ENCODE peak calls at places on chromosome 7, in seven cellular contexts. S is heart right ventricle, E is fibroblast of mammary gland, G is right lobe of liver, C is dorsolateral prefrontal cortex, P is HFF-Myc, I is testis. X is an unnamed sample.

GRCh38 chr7:79199961-79200360 is 253.5 kb downstream of the MAGI2 start:
- DNase-seq in S (no peak), I (no peak), P (no peak), C (no peak), E (peak), G (no peak), X (no peak)

GRCh38 chr7:147570390-147570789 is 1020.2 kb upstream of the C7orf33 start:
- DNase-seq in C (no peak), P (no peak), G (no peak), S (no peak), E (no peak), I (no peak), X (no peak)

GRCh38 chr7:1611708-1612241 is 41.9 kb upstream of the PSMG3 start:
- DNase-seq in I (no peak), G (no peak), E (peak), P (peak), C (peak), S (no peak), X (no peak)

GRCh38 chr7:73429218-73429617 is 4.4 kb upstream of the FZD9 start:
- DNase-seq in P (no peak), C (no peak), S (no peak), G (no peak), E (peak), I (no peak), X (peak)

GRCh38 chr7:41696323-41696916 is 6.5 kb downstream of the INHBA start:
- DNase-seq in I (peak), S (peak), P (peak), G (peak), C (no peak), E (peak), X (peak)

GRCh38 chr7:117164578-117164977 is 158.3 kb downstream of the WNT2 start:
- DNase-seq in I (no peak), S (no peak), C (no peak), P (no peak), E (peak), G (no peak), X (no peak)

GRCh38 chr7:155205368-155206285 is 92.1 kb upstream of the INSIG1 start:
- DNase-seq in I (peak), P (peak), G (peak), S (peak), C (no peak), E (peak), X (peak)

GRCh38 chr7:46569117-46569433 is 648.0 kb upstream of the IGFBP3 start:
- DNase-seq in E (no peak), G (no peak), C (no peak), S (no peak), P (no peak), I (no peak), X (peak)

GRCh38 chr7:2843711-2844152 is 376 bp downstream of the GNA12 start:
- DNase-seq in I (peak), P (no peak), S (peak), C (peak), G (no peak), E (no peak), X (peak)

GRCh38 chr7:151167197-151167911 is at the start of gene GBX1:
- DNase-seq in P (no peak), C (no peak), S (no peak), I (no peak), E (no peak), G (peak), X (no peak)

GRCh38 chr7:127953966-127954365 is 77.3 kb downstream of the LRRC4 start:
- DNase-seq in S (no peak), C (no peak), E (no peak), I (no peak), G (no peak), P (no peak), X (no peak)

GRCh38 chr7:49718755-49719154 is 54.7 kb upstream of the VWC2 start:
- DNase-seq in S (no peak), G (no peak), E (peak), C (no peak), P (no peak), I (no peak), X (no peak)

GRCh38 chr7:30682131-30683083 is at the start of gene CRHR2:
- DNase-seq in S (peak), P (no peak), E (no peak), G (no peak), I (peak), C (peak), X (peak)

GRCh38 chr7:72751978-72752377 is 76.0 kb downstream of the TYW1B start:
- DNase-seq in S (no peak), P (no peak), E (no peak), C (no peak), I (peak), G (no peak), X (peak)

GRCh38 chr7:139739863-139740597 is 37.8 kb downstream of the HIPK2 start:
- DNase-seq in I (no peak), S (peak), P (no peak), E (no peak), G (peak), C (peak), X (no peak)

GRCh38 chr7:146116452-146117219 is at the start of gene CNTNAP2:
- DNase-seq in S (no peak), E (peak), I (peak), G (no peak), P (no peak), C (peak), X (peak)

GRCh38 chr7:45922810-45923209 is 1.7 kb upstream of the IGFBP3 start:
- DNase-seq in G (no peak), P (no peak), E (no peak), S (peak), I (no peak), C (no peak), X (no peak)

GRCh38 chr7:50331564-50332208 is 27.2 kb downstream of the IKZF1 start:
- DNase-seq in G (no peak), C (no peak), S (no peak), I (no peak), P (no peak), E (no peak), X (no peak)

GRCh38 chr7:80453699-80454340 is 58.0 kb downstream of the GNAT3 start:
- DNase-seq in E (peak), C (no peak), I (peak), G (no peak), S (no peak), P (peak), X (peak)

GRCh38 chr7:151199196-151199874 is 11.0 kb downstream of the H2BK1 start:
- DNase-seq in E (no peak), S (no peak), C (no peak), I (peak), P (no peak), G (no peak), X (no peak)

GRCh38 chr7:88688222-88688621 is 71.3 kb upstream of the ZNF804B start:
- DNase-seq in E (no peak), S (no peak), I (no peak), G (no peak), P (no peak), C (no peak), X (no peak)

GRCh38 chr7:88692493-88692892 is 67.0 kb upstream of the ZNF804B start:
- DNase-seq in P (no peak), S (no peak), C (no peak), G (no peak), E (no peak), I (no peak), X (no peak)

GRCh38 chr7:88681682-88682081 is 77.8 kb upstream of the ZNF804B start:
- DNase-seq in I (no peak), P (no peak), S (no peak), G (no peak), C (no peak), E (no peak), X (no peak)

GRCh38 chr7:88689821-88690220 is 69.7 kb upstream of the ZNF804B start:
- DNase-seq in S (no peak), C (no peak), I (no peak), E (no peak), G (no peak), P (no peak), X (no peak)

GRCh38 chr7:88686468-88687229 is 72.9 kb upstream of the ZNF804B start:
- DNase-seq in P (no peak), E (no peak), G (no peak), I (no peak), S (no peak), C (no peak), X (no peak)
- TF ChIP-seq CTCF in P (no peak), E (no peak), G (no peak), I (no peak), S (no peak), C (no peak), X (no peak)

GRCh38 chr7:133165001-133165400 is 83.1 kb upstream of the CHCHD3 start:
- DNase-seq in I (no peak), S (no peak), E (no peak), P (no peak), G (no peak), C (no peak), X (no peak)
- H3K4me3 ChIP-seq in I (no peak), S (no peak), E (no peak), P (no peak), G (no peak), C (no peak), X (no peak)

GRCh38 chr7:133273221-133273620 is 20.3 kb downstream of the EXOC4 start:
- DNase-seq in S (no peak), G (no peak), E (no peak), I (no peak), P (no peak), C (no peak), X (no peak)

GRCh38 chr7:133274265-133274664 is 21.4 kb downstream of the EXOC4 start:
- DNase-seq in I (no peak), E (no peak), P (no peak), C (no peak), S (no peak), G (no peak), X (no peak)

GRCh38 chr7:133275441-133276105 is 22.7 kb downstream of the EXOC4 start:
- DNase-seq in E (peak), I (no peak), G (no peak), P (no peak), C (no peak), S (no peak), X (no peak)

DNA sequence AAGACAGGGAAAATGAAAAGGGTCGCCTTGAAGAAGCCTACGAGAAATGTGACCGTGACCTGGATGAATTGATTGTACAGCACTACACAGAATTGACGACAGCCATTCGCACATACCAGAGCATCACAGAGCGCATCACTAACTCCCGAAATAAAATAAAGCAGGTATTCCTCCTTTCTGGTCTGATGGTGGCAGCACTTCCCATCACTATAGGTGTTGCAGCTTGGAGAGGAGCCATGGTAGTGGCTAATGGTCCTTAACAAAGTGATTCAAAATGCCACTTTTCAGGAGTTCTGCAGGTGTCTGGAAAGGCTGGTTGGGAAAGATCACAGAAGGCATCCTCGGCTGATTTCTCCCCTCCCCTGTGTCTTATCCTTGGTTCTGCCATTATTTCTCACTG is 22.1 kb downstream of the EXOC4 start:
- DNase-seq in G (no peak), I (no peak), P (no peak), S (no peak), C (no peak), E (no peak), X (no peak)
- TF ChIP-seq CTCF in G (no peak), I (no peak), P (no peak), S (no peak), C (no peak), E (no peak), X (peak)

GRCh38 chr7:138295049-138295637 is 164.9 kb upstream of the TRIM24 start:
- DNase-seq in C (no peak), E (no peak), S (no peak), I (no peak), G (no peak), P (no peak), X (no peak)
- H3K4me3 ChIP-seq in C (no peak), E (no peak), S (no peak), I (no peak), G (no peak), P (no peak), X (no peak)

GRCh38 chr7:22723171-22723601 is 3.8 kb upstream of the IL6 start:
- DNase-seq in S (peak), C (no peak), G (peak), E (no peak), P (no peak), I (peak), X (no peak)
- TF ChIP-seq CTCF in S (no peak), C (no peak), G (no peak), E (no peak), P (no peak), I (no peak), X (no peak)

GRCh38 chr7:124152859-124153692 is 120.2 kb upstream of the TMEM229A start:
- DNase-seq in S (no peak), I (peak), G (no peak), P (no peak), E (peak), C (peak), X (peak)

GRCh38 chr7:124155400-124156022 is 122.6 kb upstream of the TMEM229A start:
- DNase-seq in P (no peak), E (peak), C (no peak), I (no peak), S (no peak), G (no peak), X (no peak)
- H3K4me3 ChIP-seq in P (no peak), E (no peak), C (no peak), I (no peak), S (no peak), G (no peak), X (no peak)

X was measured in BE2C.